ENCODE peak calls at places on chromosomes 2 and 18, in seven cellular contexts. C is endothelial cell, U is A549, G is fibroblast of mammary gland, O is left lung, R is tibial artery, X is RWPE1. L is an unnamed sample.
A peak's percentile ranks its signal among the peaks of the same experiment; 100 is the strongest.

GRCh38 chr2:136128905-136129304 is 11.0 kb upstream of the CXCR4 start:
- DNase-seq in C (no peak), X (no peak), R (no peak), O (no peak), U (no peak), G (no peak), L (no peak)

GRCh38 chr2:165905854-165906253 is 47.7 kb downstream of the TTC21B start:
- DNase-seq in U (no peak), C (no peak), R (no peak), G (no peak), O (no peak), X (no peak), L (no peak)

GRCh38 chr18:57436965-57437333 is 1.8 kb downstream of the ONECUT2 start:
- DNase-seq in G (no peak), O (no peak), X (no peak), C (no peak), U (no peak), R (no peak), L (no peak)

GRCh38 chr18:30889582-30890301 is 152.8 kb downstream of the DSC3 start:
- DNase-seq in X (no peak), C (peak; percentile 33), G (no peak), O (no peak), R (no peak), U (no peak), L (no peak)

GRCh38 chr2:232511336-232511863 is 8.8 kb upstream of the PRSS56 start:
- DNase-seq in X (no peak), O (no peak), C (no peak), G (no peak), U (no peak), R (no peak), L (no peak)

GRCh38 chr2:99156901-99157300 is 2.1 kb downstream of the LIPT1 start:
- DNase-seq in X (no peak), U (no peak), C (no peak), O (no peak), R (no peak), G (no peak), L (no peak)

GRCh38 chr2:42978175-42978886 is 185.9 kb upstream of the HAAO start:
- DNase-seq in X (no peak), O (no peak), U (no peak), G (no peak), R (peak; percentile 64), C (no peak), L (peak; percentile 15)

GRCh38 chr2:21381421-21381820 is 257.7 kb downstream of the TDRD15 start:
- DNase-seq in R (no peak), O (no peak), G (peak; percentile 1), C (no peak), U (no peak), X (no peak), L (no peak)

GRCh38 chr2:127721978-127722355 is 20.7 kb downstream of the SFT2D3 start:
- DNase-seq in C (no peak), G (no peak), U (no peak), O (no peak), R (no peak), X (peak; percentile 74), L (no peak)

GRCh38 chr2:94871226-94872087 is at the start of gene TEKT4:
- DNase-seq in R (no peak), C (peak; percentile 47), X (no peak), O (no peak), G (no peak), U (no peak), L (peak; percentile 31)

GRCh38 chr2:225334524-225334923 is 65.0 kb upstream of the NYAP2 start:
- DNase-seq in C (no peak), U (no peak), R (no peak), O (no peak), X (no peak), G (no peak), L (no peak)

GRCh38 chr2:84906108-84906899 is 848 bp downstream of the TMSB10 start:
- DNase-seq in G (peak; percentile 2), O (peak; percentile 76), U (no peak), C (no peak), R (peak; percentile 76), X (no peak), L (no peak)

GRCh38 chr18:814300-815084 is 2.5 kb upstream of the YES1 start:
- DNase-seq in C (peak; percentile 21), R (no peak), G (no peak), O (no peak), X (no peak), U (no peak), L (no peak)
- TF ChIP-seq CTCF in C (no peak), R (no peak), G (no peak), O (no peak), X (no peak), U (no peak), L (no peak)

GRCh38 chr2:161061786-161062185 is 98.4 kb upstream of the TANK start:
- DNase-seq in O (no peak), C (no peak), U (no peak), G (no peak), R (no peak), X (no peak), L (no peak)

GRCh38 chr2:161063946-161064306 is 96.3 kb upstream of the TANK start:
- DNase-seq in O (no peak), C (no peak), G (no peak), U (no peak), R (no peak), X (no peak), L (no peak)

GRCh38 chr2:161063074-161063945 is 96.9 kb upstream of the TANK start:
- DNase-seq in X (peak; percentile 83), C (peak; percentile 70), O (peak; percentile 75), G (peak; percentile 91), R (peak; percentile 80), U (peak; percentile 56), L (peak; percentile 61)

GRCh38 chr2:161059388-161059787 is 100.8 kb upstream of the TANK start:
- DNase-seq in R (no peak), C (no peak), G (no peak), U (no peak), X (no peak), O (no peak), L (no peak)
- TF ChIP-seq CTCF in R (no peak), C (no peak), G (no peak), U (no peak), X (no peak), O (no peak), L (no peak)

DNA sequence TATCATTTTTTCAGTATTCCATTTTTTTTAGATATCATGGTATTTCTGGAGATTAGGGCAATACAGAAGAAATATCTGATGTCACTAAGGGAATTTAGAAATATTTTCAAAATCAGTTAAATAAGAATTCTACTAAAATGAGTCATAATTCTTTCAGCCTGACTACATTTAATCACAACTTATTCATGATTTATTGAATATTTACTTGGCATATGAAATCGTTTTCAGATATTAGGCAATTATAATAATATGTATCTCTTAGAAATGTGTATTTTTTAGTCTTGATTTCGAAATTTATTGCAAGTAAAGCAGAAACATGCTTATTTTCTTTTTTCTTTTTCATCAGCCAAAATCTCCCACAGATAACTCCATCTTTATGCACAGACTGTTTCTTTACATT is 142.2 kb downstream of the CCDC102B start:
- DNase-seq in U (no peak), C (no peak), R (no peak), X (no peak), O (no peak), G (no peak), L (no peak)
- TF ChIP-seq CTCF in U (no peak), C (no peak), R (no peak), X (no peak), O (no peak), G (no peak), L (no peak)

DNA sequence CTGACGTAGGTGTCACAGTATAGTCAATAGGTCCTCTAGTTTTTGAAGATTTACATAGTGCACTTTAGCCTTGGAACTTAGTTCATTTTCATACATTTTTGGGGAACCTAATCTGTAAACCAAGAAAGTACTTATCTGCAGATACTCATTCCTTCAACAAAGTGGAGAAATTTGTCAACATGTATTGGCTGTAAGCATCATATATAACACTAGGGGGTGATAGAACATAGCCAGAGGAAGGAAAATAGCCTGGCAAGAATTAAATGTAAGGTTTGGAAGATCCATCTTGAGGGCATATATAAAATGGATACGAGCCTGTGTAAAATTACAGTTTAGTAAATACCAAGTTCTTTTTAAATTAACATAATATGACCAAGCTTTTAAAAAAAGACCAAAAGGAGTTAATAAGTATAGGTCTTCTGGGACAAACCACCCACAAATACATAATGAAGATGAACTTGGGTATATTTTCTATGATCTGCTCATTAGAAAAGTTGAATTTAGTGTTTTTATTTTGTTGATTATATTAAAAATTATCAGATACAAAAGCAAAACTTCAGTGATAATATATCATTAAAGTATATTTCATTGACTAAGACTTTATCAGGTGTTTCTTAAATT is 18.2 kb downstream of the RPL37A start:
- DNase-seq in X (peak; percentile 69), G (peak; percentile 58), U (peak; percentile 62), R (no peak), O (no peak), C (no peak), L (no peak)
- TF ChIP-seq CTCF in X (peak; percentile 86), G (peak; percentile 82), U (peak; percentile 74), R (peak; percentile 76), O (peak; percentile 48), C (peak; percentile 79), L (peak; percentile 70)

DNA sequence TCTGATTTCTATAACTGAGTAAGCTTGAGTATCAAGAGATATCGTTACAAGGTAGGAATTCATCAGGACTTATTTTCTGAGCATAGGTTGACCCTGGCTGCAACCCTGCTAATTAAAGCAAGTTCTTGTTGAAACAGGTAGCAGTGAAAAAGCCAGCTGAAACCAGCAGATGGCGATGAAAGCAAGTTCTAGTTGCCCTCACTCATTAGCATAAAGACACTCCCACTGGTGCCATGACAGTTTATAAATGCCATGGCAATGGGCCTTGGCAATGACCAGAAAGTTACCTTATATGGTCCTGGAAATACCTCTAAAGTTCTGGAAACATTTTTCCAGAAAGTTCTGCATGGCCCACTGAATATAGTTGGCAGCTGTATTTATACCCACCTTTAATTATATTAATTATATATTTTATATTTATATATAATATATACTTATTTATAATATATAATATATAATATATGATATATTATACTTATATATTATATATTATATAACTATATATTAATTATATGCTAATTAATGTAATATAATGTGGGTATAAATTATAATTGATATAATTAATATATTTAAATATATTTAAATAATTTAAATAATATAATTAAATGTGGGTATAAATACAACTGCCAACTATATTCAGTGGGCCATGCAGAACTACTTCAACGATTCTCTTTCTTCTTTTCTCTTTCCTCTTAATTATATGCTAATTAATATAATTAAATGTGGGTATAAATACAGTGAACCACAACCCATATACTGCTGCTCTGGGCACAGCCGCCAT is 188.0 kb downstream of the CDH7 start:
- DNase-seq in U (peak; percentile 0), R (no peak), O (no peak), C (peak; percentile 53), G (peak; percentile 9), X (peak; percentile 4), L (no peak)
- TF ChIP-seq CTCF in U (no peak), R (no peak), O (no peak), C (peak; percentile 57), G (peak; percentile 12), X (no peak), L (peak; percentile 17)

GRCh38 chr18:3703732-3704176 is 253.8 kb downstream of the TGIF1 start:
- DNase-seq in R (peak; percentile 69), O (peak; percentile 71), C (peak; percentile 62), U (peak; percentile 51), X (peak; percentile 64), G (peak; percentile 64), L (peak; percentile 28)
- TF ChIP-seq CTCF in R (peak; percentile 57), O (peak; percentile 58), C (peak; percentile 39), U (peak; percentile 73), X (peak; percentile 85), G (peak; percentile 82), L (peak; percentile 66)

L was measured in dorsolateral prefrontal cortex.